ENCODE peak calls at places on chromosomes 3 and 15, in seven cellular contexts. T is activated T-cell treated with anti-CD3 and anti-CD28 coated beads for 1 hour; J is renal cortical epithelial cell; W is activated T-helper 1 cell treated with Interleukin-2 at 50 U/mL for 16 hours; E is NCI-H2171 treated with DMSO at 0.1 percent for 48 hours; N is iris pigment epithelial cell; R is activated naive CD4-positive, alpha-beta T cell. O is an unnamed sample.

GRCh38 chr3:187935623-187936156 is 190.4 kb upstream of the BCL6 start:
- DNase-seq in T (no peak), J (no peak), W (no peak), E (no peak), N (no peak), R (no peak), O (no peak)

GRCh38 chr3:32709346-32709745 is 24.4 kb downstream of the CNOT10 start:
- DNase-seq in T (no peak), J (no peak), W (no peak), E (no peak), N (no peak), R (no peak), O (no peak)

GRCh38 chr15:91200101-91200754 is 100.2 kb downstream of the SV2B start:
- DNase-seq in T (no peak), J (no peak), W (no peak), E (no peak), N (no peak), R (no peak), O (no peak)

GRCh38 chr3:150372320-150373118 is 35.6 kb upstream of the TSC22D2 start:
- DNase-seq in T (no peak), J (no peak), W (no peak), E (no peak), N (peak; percentile 56), R (no peak), O (no peak)

GRCh38 chr15:98823012-98823458 is 174.7 kb downstream of the IGF1R start:
- DNase-seq in T (no peak), J (peak; percentile 62), W (no peak), E (no peak), N (peak; percentile 91), R (no peak), O (no peak)

GRCh38 chr3:115217678-115218451 is 70.8 kb upstream of the ZBTB20 start:
- DNase-seq in T (no peak), J (peak; percentile 44), W (no peak), E (peak; percentile 80), N (peak; percentile 68), R (no peak), O (peak; percentile 39)

GRCh38 chr3:184031187-184031792 is at the start of gene HTR3D:
- DNase-seq in T (no peak), J (peak; percentile 79), W (no peak), E (no peak), N (no peak), R (no peak), O (no peak)

GRCh38 chr3:61645148-61645547 is 83.8 kb downstream of the PTPRG start:
- DNase-seq in T (no peak), J (peak; percentile 79), W (no peak), E (no peak), N (no peak), R (no peak), O (no peak)

GRCh38 chr15:70947369-70948335 is 55.0 kb downstream of the LRRC49 start:
- DNase-seq in T (no peak), J (no peak), W (no peak), E (no peak), N (no peak), R (no peak), O (no peak)

GRCh38 chr3:192090586-192090985 is 629.6 kb downstream of the PYDC2 start:
- DNase-seq in T (no peak), J (peak; percentile 70), W (no peak), E (no peak), N (peak; percentile 12), R (no peak), O (no peak)

GRCh38 chr3:27629381-27629780 is 92.7 kb downstream of the EOMES start:
- DNase-seq in T (no peak), J (no peak), W (no peak), E (no peak), N (no peak), R (no peak), O (no peak)

GRCh38 chr3:23324745-23325144 is 121.6 kb downstream of the UBE2E2 start:
- DNase-seq in T (no peak), J (peak; percentile 57), W (no peak), E (no peak), N (peak; percentile 70), R (no peak), O (no peak)

GRCh38 chr3:40713795-40714194 is 189.0 kb downstream of the ZNF621 start:
- DNase-seq in T (no peak), J (no peak), W (no peak), E (no peak), N (no peak), R (no peak), O (no peak)

GRCh38 chr15:41935566-41936020 is 36.8 kb downstream of the EHD4 start:
- DNase-seq in T (no peak), J (no peak), W (no peak), E (peak; percentile 4), N (no peak), R (no peak), O (no peak)

GRCh38 chr3:113615976-113616375 is 80.5 kb downstream of the USF3 start:
- DNase-seq in T (no peak), J (no peak), W (no peak), E (no peak), N (no peak), R (no peak), O (no peak)

GRCh38 chr3:177150218-177150916 is 46.9 kb downstream of the TBL1XR1 start:
- DNase-seq in T (no peak), J (peak; percentile 46), W (no peak), E (no peak), N (no peak), R (no peak), O (no peak)

GRCh38 chr15:90101969-90102890 is at the start of gene IDH2:
- DNase-seq in T (peak; percentile 57), J (peak; percentile 42), W (peak; percentile 64), E (peak; percentile 66), N (peak; percentile 78), R (peak; percentile 22), O (peak; percentile 89)

GRCh38 chr3:40173291-40173710 is 136.2 kb upstream of the EIF1B start:
- DNase-seq in T (no peak), J (no peak), W (no peak), E (no peak), N (no peak), R (no peak), O (peak; percentile 49)

GRCh38 chr3:123325766-123326256 is 123.1 kb downstream of the ADCY5 start:
- DNase-seq in T (no peak), J (no peak), W (no peak), E (no peak), N (no peak), R (no peak), O (no peak)

GRCh38 chr3:3366391-3366790 is 186.9 kb upstream of the CRBN start:
- DNase-seq in T (no peak), J (no peak), W (no peak), E (no peak), N (no peak), R (no peak), O (no peak)

GRCh38 chr15:60283936-60284335 is 113.8 kb downstream of the ANXA2 start:
- DNase-seq in T (no peak), J (no peak), W (no peak), E (no peak), N (no peak), R (no peak), O (no peak)

O was measured in glutamatergic neuron.